ENCODE peak calls at places on chromosomes 6 and 20, in four cellular contexts. P, R, N and U are unnamed samples.

GRCh38 chr6:23016701-23017100 is 447.3 kb downstream of the HDGFL1 start:
- DNase-seq in P (no peak), R (no peak), N (no peak), U (no peak)

GRCh38 chr20:52805128-52805527 is 167.0 kb upstream of the TSHZ2 start:
- DNase-seq in P (no peak), R (no peak), N (no peak), U (no peak)

GRCh38 chr6:84618046-84618752 is 146.2 kb downstream of the TBX18 start:
- DNase-seq in P (no peak), N (no peak), R (no peak), U (no peak)

GRCh38 chr6:56949261-56949660 is 5.6 kb upstream of the BEND6 start:
- DNase-seq in R (no peak), N (no peak), P (no peak), U (no peak)

GRCh38 chr6:42163941-42164340 is 9.2 kb upstream of the GUCA1A start:
- DNase-seq in N (no peak), P (no peak), R (no peak), U (no peak)

GRCh38 chr6:12356983-12357972 is 67.1 kb downstream of the EDN1 start:
- DNase-seq in N (no peak), R (no peak), P (no peak), U (no peak)

GRCh38 chr6:88702956-88703556 is 260.4 kb downstream of the RNGTT start:
- DNase-seq in R (no peak), P (no peak), N (no peak), U (no peak)

GRCh38 chr6:91376686-91377085 is 789.8 kb upstream of the MAP3K7 start:
- DNase-seq in R (no peak), N (no peak), P (no peak), U (no peak)

GRCh38 chr6:77620290-77620882 is 32.5 kb upstream of the MEI4 start:
- DNase-seq in P (peak), R (no peak), N (no peak), U (no peak)

GRCh38 chr6:127058027-127058426 is 60.4 kb upstream of the RSPO3 start:
- DNase-seq in P (no peak), N (no peak), R (no peak), U (no peak)

GRCh38 chr6:142047934-142048592 is 84.7 kb upstream of the GJE1 start:
- DNase-seq in N (no peak), P (no peak), R (no peak), U (no peak)

GRCh38 chr6:44594471-44594870 is 207.0 kb downstream of the CDC5L start:
- DNase-seq in N (no peak), P (peak), R (no peak), U (no peak)

GRCh38 chr6:93806409-93807270 is 387.3 kb upstream of the EPHA7 start:
- DNase-seq in P (no peak), N (no peak), R (no peak), U (no peak)

GRCh38 chr20:46423882-46424482 is 17.6 kb upstream of the ELMO2 start:
- DNase-seq in R (no peak), N (no peak), P (peak), U (no peak)

GRCh38 chr20:9514461-9515210 is at the start of gene LAMP5:
- DNase-seq in R (no peak), P (peak), N (no peak), U (no peak)

GRCh38 chr20:22438926-22439325 is 145.4 kb downstream of the FOXA2 start:
- DNase-seq in P (peak), N (no peak), R (no peak), U (no peak)
- TF ChIP-seq CTCF in P (peak), N (no peak), R (no peak), U (peak)

GRCh38 chr6:35568967-35569606 is 56.4 kb upstream of the TULP1 start:
- DNase-seq in P (peak), N (peak), R (no peak), U (no peak)
- TF ChIP-seq CTCF in P (peak), N (no peak), R (peak), U (peak)

GRCh38 chr20:41063442-41063841 is 34.8 kb downstream of the TOP1 start:
- DNase-seq in N (no peak), P (no peak), R (no peak), U (no peak)
- TF ChIP-seq CTCF in N (no peak), P (no peak), R (no peak), U (no peak)

GRCh38 chr6:17088091-17088611 is 13.7 kb upstream of the STMND1 start:
- DNase-seq in N (no peak), P (no peak), R (no peak), U (no peak)

GRCh38 chr6:17096076-17096475 is 5.8 kb upstream of the STMND1 start:
- DNase-seq in P (peak), N (no peak), R (no peak), U (no peak)

GRCh38 chr6:17093692-17094091 is 8.2 kb upstream of the STMND1 start:
- DNase-seq in P (peak), N (no peak), R (no peak), U (no peak)

GRCh38 chr6:17086469-17086868 is 15.4 kb upstream of the STMND1 start:
- DNase-seq in P (peak), R (peak), N (peak), U (peak)

DNA sequence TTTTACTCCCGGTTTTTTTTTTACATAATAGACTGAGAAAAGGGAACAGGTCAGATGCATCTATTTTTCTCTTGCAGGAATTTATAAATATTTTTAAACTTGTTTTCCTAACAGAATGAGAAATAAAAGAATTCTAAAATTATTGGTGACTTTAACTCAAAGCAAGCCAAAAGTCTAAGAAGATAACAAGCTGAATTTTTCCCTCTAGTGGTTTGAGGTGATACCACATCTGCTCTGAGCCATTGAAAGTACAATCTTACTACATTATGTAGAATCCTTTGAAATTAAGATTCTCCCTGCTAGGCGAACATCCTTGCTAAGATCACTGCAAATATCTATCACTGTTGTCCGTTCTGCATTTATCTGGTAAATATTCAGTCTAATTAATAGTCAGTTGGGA is 10.7 kb upstream of the STMND1 start:
- DNase-seq in R (no peak), N (no peak), P (peak), U (no peak)
- TF ChIP-seq CTCF in R (peak), N (no peak), P (peak), U (peak)